ENCODE peak calls at places on chromosomes 4 and X, in eight cellular contexts. D is thoracic aorta, T is K562, U is dorsolateral prefrontal cortex, H is astrocyte, P is stomach, Q is GM23338, O is endodermal cell. V is an unnamed sample.
A peak's percentile ranks its signal among the peaks of the same experiment; 100 is the strongest.

GRCh38 chrX:150062292-150063137 is 124.2 kb upstream of the EOLA2 start:
- DNase-seq in D (no peak), T (no peak), U (no peak), H (peak; percentile 54), P (no peak), Q (no peak), O (no peak), V (no peak)

GRCh38 chr4:68895561-68896198 is 55.9 kb downstream of the UGT2A3 start:
- DNase-seq in D (no peak), T (no peak), U (no peak), H (peak; percentile 40), P (no peak), Q (no peak), O (no peak), V (no peak)

GRCh38 chr4:154152546-154152945 is 339.1 kb downstream of the DCHS2 start:
- DNase-seq in D (no peak), T (no peak), U (no peak), H (no peak), P (no peak), Q (no peak), O (no peak), V (no peak)

GRCh38 chrX:13167444-13168207 is 123.2 kb upstream of the FAM9C start:
- DNase-seq in D (no peak), T (no peak), U (no peak), H (peak; percentile 48), P (no peak), Q (no peak), O (no peak), V (peak; percentile 45)

GRCh38 chrX:31199770-31200114 is 127.9 kb upstream of the FTHL17 start:
- DNase-seq in D (no peak), T (no peak), U (no peak), H (no peak), P (peak; percentile 70), Q (peak; percentile 39), O (no peak), V (no peak)

GRCh38 chrX:132887569-132887968 is 70.9 kb downstream of the HS6ST2 start:
- DNase-seq in D (no peak), T (no peak), U (no peak), H (no peak), P (no peak), Q (no peak), O (no peak), V (no peak)

GRCh38 chr4:128711361-128711760 is 98.1 kb upstream of the JADE1 start:
- DNase-seq in D (no peak), T (no peak), U (no peak), H (no peak), P (no peak), Q (no peak), O (no peak), V (no peak)

GRCh38 chr4:16120720-16121119 is 36.9 kb upstream of the PROM1 start:
- DNase-seq in D (no peak), T (no peak), U (no peak), H (no peak), P (no peak), Q (peak; percentile 47), O (peak; percentile 62), V (no peak)

GRCh38 chrX:30906726-30907125 is 17.7 kb upstream of the TAB3 start:
- DNase-seq in D (no peak), T (no peak), U (no peak), H (peak; percentile 92), P (no peak), Q (no peak), O (no peak), V (no peak)

DNA sequence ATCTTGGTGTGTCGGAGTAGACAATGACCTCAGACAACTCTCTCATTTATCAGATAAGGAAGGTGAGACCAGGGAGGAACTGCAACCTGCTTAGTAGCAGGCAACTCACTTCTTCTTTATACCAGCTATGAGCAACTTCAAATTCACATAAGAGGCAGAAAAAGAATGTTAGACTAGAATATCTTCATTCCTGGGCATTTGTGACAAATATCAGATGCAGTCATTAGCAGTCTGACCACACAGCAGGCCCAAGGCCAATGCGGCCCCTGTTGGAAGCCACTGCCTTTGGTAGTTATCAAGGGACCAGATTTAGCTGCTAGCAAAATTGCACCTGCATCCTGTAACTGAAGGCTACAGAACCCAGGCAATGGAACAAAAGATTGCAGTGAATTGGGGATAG is 219.2 kb upstream of the RASGEF1B start:
- DNase-seq in D (no peak), T (no peak), U (no peak), H (no peak), P (no peak), Q (no peak), O (no peak), V (no peak)
- H3K4me3 ChIP-seq in D (no peak overlapping the region), T (no peak overlapping the region), U (no peak overlapping the region), H (no peak overlapping the region), P (no peak overlapping the region), Q (no peak overlapping the region), O (no peak overlapping the region), V (no peak overlapping the region)

GRCh38 chrX:19674041-19674769 is 158.9 kb upstream of the MAP3K15 start:
- DNase-seq in D (no peak), T (no peak), U (no peak), H (no peak), P (no peak), Q (no peak), O (no peak), V (no peak)

GRCh38 chrX:19680580-19680979 is 165.3 kb upstream of the MAP3K15 start:
- DNase-seq in D (no peak), T (no peak), U (no peak), H (no peak), P (no peak), Q (no peak), O (no peak), V (no peak)

GRCh38 chrX:19678941-19679340 is 163.6 kb upstream of the MAP3K15 start:
- DNase-seq in D (no peak), T (no peak), U (no peak), H (no peak), P (no peak), Q (no peak), O (no peak), V (no peak)

GRCh38 chrX:19679787-19680186 is 164.5 kb upstream of the MAP3K15 start:
- DNase-seq in D (no peak), T (no peak), U (no peak), H (no peak), P (no peak), Q (no peak), O (no peak), V (no peak)

DNA sequence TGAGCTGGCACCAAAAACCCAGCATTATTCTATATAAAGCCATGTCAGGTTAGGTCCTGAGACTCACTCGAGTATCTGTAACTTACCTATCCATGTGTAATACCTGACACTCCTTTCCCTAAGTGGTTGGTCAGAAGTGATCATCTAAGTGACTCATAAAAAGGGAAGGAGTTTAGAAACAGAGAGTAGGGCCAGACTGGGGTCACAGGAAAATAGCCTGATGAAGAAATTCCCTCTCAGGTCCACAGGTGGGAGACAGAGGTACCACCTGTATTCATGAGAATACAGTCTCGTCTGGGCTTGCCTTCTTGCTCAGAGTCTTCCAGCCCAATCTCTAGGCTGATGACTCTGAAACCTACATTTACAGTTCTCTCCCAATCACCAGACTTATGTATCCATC is 161.8 kb upstream of the MAP3K15 start:
- DNase-seq in D (no peak), T (no peak), U (no peak), H (no peak), P (no peak), Q (no peak), O (no peak), V (no peak)
- H3K27ac ChIP-seq in D (no peak overlapping the region), T (no peak overlapping the region), U (no peak overlapping the region), H (no peak overlapping the region), P (no peak overlapping the region), Q (no peak overlapping the region), O (no peak overlapping the region), V (no peak overlapping the region)

GRCh38 chr4:157204634-157205244 is 15.8 kb upstream of the GRIA2 start:
- DNase-seq in D (no peak), T (peak; percentile 50), U (no peak), H (no peak), P (no peak), Q (peak; percentile 76), O (peak; percentile 90), V (peak; percentile 24)
- TF ChIP-seq CTCF in D (no peak), T (peak; percentile 54), U (peak; percentile 17), H (peak; percentile 7), P (peak; percentile 21), Q (peak; percentile 88), O (peak; percentile 83), V (peak; percentile 23)

DNA sequence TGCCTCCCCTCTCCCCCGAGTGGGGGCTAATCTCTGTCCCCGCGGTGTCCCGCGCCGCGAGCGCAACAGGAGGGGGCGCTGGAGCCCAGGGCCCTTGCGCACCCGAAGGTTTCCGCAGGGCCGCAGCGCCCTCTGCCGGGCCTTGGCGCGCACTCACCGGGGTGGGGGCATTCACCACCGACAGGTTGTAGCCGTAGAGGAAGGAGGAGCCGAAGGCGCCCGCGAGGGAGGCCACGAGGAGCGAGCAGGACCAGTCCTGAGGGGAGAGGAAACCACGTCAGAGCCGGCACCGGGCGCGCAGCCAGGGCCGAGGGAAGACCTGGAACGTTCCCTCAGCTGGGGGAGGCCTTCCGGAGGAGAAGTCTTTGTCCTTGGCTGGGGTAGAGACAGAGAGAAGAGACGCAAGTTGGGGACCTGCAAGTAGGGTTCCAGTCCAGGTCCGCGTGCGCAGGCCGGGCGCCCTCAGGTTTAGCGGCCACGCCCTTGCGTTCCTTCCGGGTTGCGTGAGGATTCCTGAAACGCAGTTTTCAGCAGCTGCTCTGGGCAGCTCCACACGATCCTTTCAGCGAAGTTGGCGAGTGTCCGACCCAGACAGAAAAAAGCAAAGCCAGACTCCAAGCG is 2.4 kb downstream of the SLC2A9 start:
- DNase-seq in D (peak; percentile 82), T (peak; percentile 92), U (peak; percentile 95), H (peak; percentile 92), P (peak; percentile 95), Q (peak; percentile 95), O (peak; percentile 98), V (peak; percentile 99)
- H3K4me3 ChIP-seq in D (peak overlapping the region; percentile 62), T (peak overlapping the region; percentile 25), U (peak overlapping the region; percentile 51), H (peak overlapping the region; percentile 50), P (peak overlapping the region; percentile 47), Q (peak overlapping the region; percentile 63), O (peak overlapping the region; percentile 35), V (peak overlapping the region; percentile 50)

DNA sequence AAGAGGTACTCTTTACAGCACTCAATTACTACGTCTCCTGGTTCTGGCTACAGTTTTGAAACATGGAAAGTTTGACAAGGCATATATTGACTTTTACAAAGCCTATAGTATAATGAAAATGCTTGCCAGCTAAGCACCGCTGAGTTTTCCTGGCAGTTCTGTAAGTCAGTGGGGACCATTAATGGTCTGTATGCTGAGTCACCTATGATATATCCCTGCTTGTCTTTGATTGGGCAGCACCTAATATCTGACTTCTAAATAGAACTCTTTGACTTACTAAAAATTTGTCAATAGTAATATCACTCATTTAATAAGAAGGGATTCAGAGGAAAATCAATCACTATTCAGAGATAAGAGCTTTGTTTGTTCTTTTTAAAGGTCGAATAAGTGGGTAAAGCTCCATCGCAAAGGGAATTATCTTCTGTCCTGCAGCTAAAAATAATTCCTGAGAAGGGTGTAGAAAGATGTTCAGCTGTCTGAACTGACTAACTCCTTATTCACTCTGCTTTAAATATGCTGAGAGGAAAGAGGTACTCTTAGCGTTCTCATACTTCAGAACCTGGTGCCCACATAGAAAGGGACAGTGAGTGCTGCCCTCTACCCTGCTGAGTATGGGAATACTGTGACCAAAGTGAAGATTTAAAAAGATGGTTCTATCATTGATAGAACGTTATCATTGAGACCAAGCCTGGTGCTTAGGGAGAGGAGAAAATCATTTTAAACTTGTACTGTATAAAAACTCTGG is 959 bp downstream of the SMPX start:
- DNase-seq in D (no peak), T (no peak), U (no peak), H (no peak), P (no peak), Q (no peak), O (no peak), V (no peak)
- H3K27ac ChIP-seq in D (no peak overlapping the region), T (no peak overlapping the region), U (no peak overlapping the region), H (no peak overlapping the region), P (no peak overlapping the region), Q (no peak overlapping the region), O (no peak overlapping the region), V (peak overlapping the region; percentile 66)

GRCh38 chrX:38664285-38664684 is 102.9 kb downstream of the TSPAN7 start:
- DNase-seq in D (no peak), T (peak; percentile 39), U (no peak), H (peak; percentile 21), P (no peak), Q (peak; percentile 49), O (peak; percentile 62), V (no peak)
- TF ChIP-seq CTCF in D (peak; percentile 22), T (peak; percentile 59), U (peak; percentile 25), H (peak; percentile 39), P (no peak), Q (peak; percentile 47), O (peak; percentile 76), V (peak; percentile 55)

V was measured in heart right ventricle.